ENCODE peak calls at places on chromosomes 11 and 22, in six cellular contexts. S is H9, I is neuronal stem cell, Q is mesenchymal stem cell, U is H1, N is mesendoderm. A is an unnamed sample.
A peak's percentile ranks its signal among the peaks of the same experiment; 100 is the strongest.

GRCh38 chr22:46737976-46738641 is at the start of gene CERK:
- DNase-seq in S (peak; percentile 61), I (peak; percentile 56), Q (peak; percentile 81), U (peak; percentile 74), N (peak; percentile 69), A (peak; percentile 62)

GRCh38 chr11:117613521-117613920 is 183.5 kb downstream of the DSCAML1 start:
- DNase-seq in S (peak; percentile 62), I (no peak), Q (no peak), U (peak; percentile 61), N (peak; percentile 86), A (no peak)

GRCh38 chr22:27206747-27207133 is 549.4 kb downstream of the MIAT start:
- DNase-seq in S (no peak), I (no peak), Q (no peak), U (no peak), N (no peak), A (no peak)

GRCh38 chr22:41308544-41308947 is 7.2 kb downstream of the ZC3H7B start:
- DNase-seq in S (no peak), I (no peak), Q (peak; percentile 55), U (no peak), N (no peak), A (no peak)

GRCh38 chr11:45259607-45260006 is 26.5 kb downstream of the SYT13 start:
- DNase-seq in S (no peak), I (no peak), Q (no peak), U (no peak), N (peak; percentile 30), A (no peak)

GRCh38 chr11:96014234-96014633 is 90.3 kb upstream of the MTMR2 start:
- DNase-seq in S (no peak), I (peak; percentile 14), Q (peak; percentile 87), U (no peak), N (peak; percentile 45), A (peak; percentile 61)

GRCh38 chr22:38317995-38318715 is 922 bp upstream of the CSNK1E start:
- DNase-seq in S (no peak), I (no peak), Q (peak; percentile 97), U (no peak), N (peak; percentile 48), A (peak; percentile 93)

GRCh38 chr11:100927579-100927978 is 202.0 kb downstream of the PGR start:
- DNase-seq in S (no peak), I (peak; percentile 57), Q (peak; percentile 28), U (no peak), N (peak; percentile 43), A (no peak)

GRCh38 chr11:76792505-76793264 is 9.5 kb downstream of the TSKU start:
- DNase-seq in S (no peak), I (no peak), Q (no peak), U (no peak), N (no peak), A (no peak)

DNA sequence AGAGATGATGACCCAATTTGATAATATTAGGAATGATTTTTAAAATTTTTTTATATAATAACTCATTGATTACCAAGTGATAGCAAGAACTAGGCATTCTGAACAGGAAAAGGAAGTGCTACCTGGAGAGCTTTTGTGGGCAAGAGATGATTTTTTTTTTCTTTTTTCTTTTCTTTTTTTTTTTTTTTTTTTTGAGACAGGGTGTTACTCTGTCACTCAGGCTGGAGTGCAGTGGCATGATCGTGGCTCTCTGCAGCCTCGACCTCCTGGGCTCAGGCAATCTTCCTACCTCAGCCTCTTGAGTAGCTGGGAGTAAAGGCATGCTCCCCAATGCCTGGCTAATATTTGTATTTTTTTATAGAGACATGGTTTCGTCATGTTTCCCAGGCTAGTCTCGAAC is 40.4 kb downstream of the TNRC6B start:
- DNase-seq in S (no peak), I (no peak), Q (no peak), U (no peak), N (no peak), A (no peak)
- H2BK15ac ChIP-seq in S (no peak overlapping the region), I (no peak overlapping the region), Q (no peak overlapping the region), U (no peak overlapping the region), N (no peak overlapping the region), A (no peak overlapping the region)

GRCh38 chr11:64810271-64810890 is at the start of gene MEN1:
- DNase-seq in S (peak; percentile 99), I (peak; percentile 93), Q (peak; percentile 96), U (peak; percentile 92), N (peak; percentile 99), A (peak; percentile 93)
- H2BK15ac ChIP-seq in S (no peak within 1 kb of the TSS), I (no peak within 1 kb of the TSS), Q (peak within 1 kb of the TSS; percentile 55), U (no peak within 1 kb of the TSS), N (no peak within 1 kb of the TSS), A (peak within 1 kb of the TSS; percentile 5)

GRCh38 chr22:21443057-21443734 is 24.0 kb upstream of the TMEM191C start:
- DNase-seq in S (peak; percentile 26), I (no peak), Q (no peak), U (peak; percentile 51), N (no peak), A (no peak)
- H2BK15ac ChIP-seq in S (no peak overlapping the region), I (no peak overlapping the region), Q (no peak overlapping the region), U (no peak overlapping the region), N (no peak overlapping the region), A (no peak overlapping the region)

DNA sequence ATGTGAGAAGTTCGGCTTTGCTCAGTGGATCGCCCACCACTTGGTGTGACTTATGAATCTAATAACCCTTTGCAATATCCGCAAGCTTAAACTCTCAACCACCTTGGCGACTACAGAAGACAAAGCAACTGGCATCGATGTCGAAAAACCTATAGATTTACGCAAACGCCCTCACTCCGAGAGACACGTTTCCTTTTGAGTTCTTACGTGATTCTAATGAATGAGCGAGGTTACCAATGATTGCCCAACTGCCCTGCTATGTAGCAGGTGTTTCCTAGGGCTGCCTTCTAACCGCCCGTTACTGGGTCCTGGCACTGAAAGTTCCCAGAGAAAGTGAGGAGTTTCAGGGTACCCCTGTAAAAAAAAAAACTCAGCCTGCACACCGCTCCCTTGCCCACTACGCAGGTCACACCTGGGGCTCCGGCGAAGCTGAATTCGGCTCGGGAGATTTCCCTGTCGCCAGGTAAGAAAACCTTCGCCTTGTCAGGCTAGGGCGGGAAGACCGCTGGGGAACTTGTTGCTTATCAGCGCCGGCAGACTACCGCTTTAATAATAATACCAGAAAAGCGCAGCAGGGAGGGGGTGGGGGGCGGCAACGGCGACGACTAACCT is 21.4 kb upstream of the BDNF start:
- DNase-seq in S (no peak), I (no peak), Q (peak; percentile 8), U (peak; percentile 64), N (peak; percentile 2), A (no peak)
- H2BK15ac ChIP-seq in S (no peak overlapping the region), I (no peak overlapping the region), Q (no peak overlapping the region), U (no peak overlapping the region), N (no peak overlapping the region), A (peak overlapping the region; percentile 52)